ENCODE peak calls at places on chromosome 16, in nine cellular contexts. One of them, this sample, is unnamed.

GRCh38 chr16:22318690-22319358 is 21.6 kb downstream of the POLR3E start:
- DNase-seq in posterior cingulate gyrus: no peak
- DNase-seq in RCC 7860: no peak
- DNase-seq in ELR: peak
- DNase-seq in endothelial cell: peak
- DNase-seq in NCI-H345: no peak
- DNase-seq in A549: peak
- DNase-seq in B cell: peak
- DNase-seq in non-pigmented ciliary epithelial cell: no peak
- DNase-seq in this sample: peak

GRCh38 chr16:9042943-9043680 is 48.3 kb upstream of the HAPSTR1 start:
- DNase-seq in posterior cingulate gyrus: no peak
- DNase-seq in RCC 7860: peak
- DNase-seq in ELR: peak
- DNase-seq in endothelial cell: no peak
- DNase-seq in NCI-H345: no peak
- DNase-seq in A549: no peak
- DNase-seq in B cell: no peak
- DNase-seq in non-pigmented ciliary epithelial cell: peak
- DNase-seq in this sample: no peak

GRCh38 chr16:52034830-52035229 is 512.1 kb downstream of the TOX3 start:
- DNase-seq in posterior cingulate gyrus: no peak
- DNase-seq in RCC 7860: no peak
- DNase-seq in ELR: no peak
- DNase-seq in endothelial cell: no peak
- DNase-seq in NCI-H345: no peak
- DNase-seq in A549: no peak
- DNase-seq in B cell: no peak
- DNase-seq in non-pigmented ciliary epithelial cell: no peak
- DNase-seq in this sample: no peak

GRCh38 chr16:23835390-23836077 is at the start of gene PRKCB:
- DNase-seq in posterior cingulate gyrus: peak
- DNase-seq in RCC 7860: no peak
- DNase-seq in ELR: no peak
- DNase-seq in endothelial cell: peak
- DNase-seq in NCI-H345: peak
- DNase-seq in A549: peak
- DNase-seq in B cell: peak
- DNase-seq in non-pigmented ciliary epithelial cell: no peak
- DNase-seq in this sample: peak

GRCh38 chr16:23857901-23858300 is 22.1 kb downstream of the PRKCB start:
- DNase-seq in posterior cingulate gyrus: no peak
- DNase-seq in RCC 7860: no peak
- DNase-seq in ELR: no peak
- DNase-seq in endothelial cell: no peak
- DNase-seq in NCI-H345: no peak
- DNase-seq in A549: no peak
- DNase-seq in B cell: no peak
- DNase-seq in non-pigmented ciliary epithelial cell: no peak
- DNase-seq in this sample: no peak

GRCh38 chr16:70701596-70701995 is 15.7 kb upstream of the MTSS2 start:
- DNase-seq in posterior cingulate gyrus: no peak
- DNase-seq in RCC 7860: no peak
- DNase-seq in ELR: no peak
- DNase-seq in endothelial cell: no peak
- DNase-seq in NCI-H345: no peak
- DNase-seq in A549: no peak
- DNase-seq in B cell: no peak
- DNase-seq in non-pigmented ciliary epithelial cell: no peak
- DNase-seq in this sample: no peak

GRCh38 chr16:12674096-12674495 is 129.6 kb downstream of the CPPED1 start:
- DNase-seq in posterior cingulate gyrus: no peak
- DNase-seq in RCC 7860: peak
- DNase-seq in ELR: peak
- DNase-seq in endothelial cell: no peak
- DNase-seq in NCI-H345: no peak
- DNase-seq in A549: peak
- DNase-seq in B cell: no peak
- DNase-seq in non-pigmented ciliary epithelial cell: peak
- DNase-seq in this sample: no peak

GRCh38 chr16:89845417-89845816 is 17.1 kb downstream of the SPIRE2 start:
- DNase-seq in posterior cingulate gyrus: no peak
- DNase-seq in RCC 7860: no peak
- DNase-seq in ELR: no peak
- DNase-seq in endothelial cell: no peak
- DNase-seq in NCI-H345: no peak
- DNase-seq in A549: no peak
- DNase-seq in B cell: no peak
- DNase-seq in non-pigmented ciliary epithelial cell: no peak
- DNase-seq in this sample: no peak

GRCh38 chr16:11609474-11610120 is 22.9 kb upstream of the LITAF start:
- DNase-seq in posterior cingulate gyrus: no peak
- DNase-seq in RCC 7860: peak
- DNase-seq in ELR: no peak
- DNase-seq in endothelial cell: no peak
- DNase-seq in NCI-H345: no peak
- DNase-seq in A549: no peak
- DNase-seq in B cell: no peak
- DNase-seq in non-pigmented ciliary epithelial cell: no peak
- DNase-seq in this sample: no peak

GRCh38 chr16:31428277-31428597 is at the start of gene COX6A2:
- DNase-seq in posterior cingulate gyrus: no peak
- DNase-seq in RCC 7860: no peak
- DNase-seq in ELR: no peak
- DNase-seq in endothelial cell: no peak
- DNase-seq in NCI-H345: no peak
- DNase-seq in A549: no peak
- DNase-seq in B cell: no peak
- DNase-seq in non-pigmented ciliary epithelial cell: no peak
- DNase-seq in this sample: no peak

GRCh38 chr16:2149630-2150417 is 1.4 kb downstream of the RAB26 start:
- DNase-seq in posterior cingulate gyrus: no peak
- DNase-seq in RCC 7860: peak
- DNase-seq in ELR: peak
- DNase-seq in endothelial cell: no peak
- DNase-seq in NCI-H345: no peak
- DNase-seq in A549: peak
- DNase-seq in B cell: no peak
- DNase-seq in non-pigmented ciliary epithelial cell: no peak
- DNase-seq in this sample: no peak

GRCh38 chr16:75351183-75351582 is 82.1 kb downstream of the CFDP1 start:
- DNase-seq in posterior cingulate gyrus: no peak
- DNase-seq in RCC 7860: peak
- DNase-seq in ELR: peak
- DNase-seq in endothelial cell: no peak
- DNase-seq in NCI-H345: no peak
- DNase-seq in A549: no peak
- DNase-seq in B cell: no peak
- DNase-seq in non-pigmented ciliary epithelial cell: peak
- DNase-seq in this sample: no peak

GRCh38 chr16:51557670-51558069 is 406.6 kb upstream of the SALL1 start:
- DNase-seq in posterior cingulate gyrus: no peak
- DNase-seq in RCC 7860: no peak
- DNase-seq in ELR: no peak
- DNase-seq in endothelial cell: no peak
- DNase-seq in NCI-H345: no peak
- DNase-seq in A549: no peak
- DNase-seq in B cell: no peak
- DNase-seq in non-pigmented ciliary epithelial cell: no peak
- DNase-seq in this sample: no peak

GRCh38 chr16:11674001-11674817 is 6.0 kb downstream of the SNN start:
- DNase-seq in posterior cingulate gyrus: no peak
- DNase-seq in RCC 7860: no peak
- DNase-seq in ELR: no peak
- DNase-seq in endothelial cell: no peak
- DNase-seq in NCI-H345: no peak
- DNase-seq in A549: no peak
- DNase-seq in B cell: no peak
- DNase-seq in non-pigmented ciliary epithelial cell: no peak
- DNase-seq in this sample: peak

GRCh38 chr16:54939537-54940278 is 9.0 kb downstream of the IRX5 start:
- DNase-seq in posterior cingulate gyrus: no peak
- DNase-seq in RCC 7860: no peak
- DNase-seq in ELR: no peak
- DNase-seq in endothelial cell: peak
- DNase-seq in NCI-H345: no peak
- DNase-seq in A549: no peak
- DNase-seq in B cell: no peak
- DNase-seq in non-pigmented ciliary epithelial cell: no peak
- DNase-seq in this sample: no peak